ENCODE peak calls at places on chromosomes 7 and 10, in seven cellular contexts. V is right cardiac atrium, T is left lung, P is K562, S is A549, G is HCT116, N is heart left ventricle. M is an unnamed sample. For H3K4me1, the result is how much of the 10 kb centered on the place peaks cover.

GRCh38 chr10:125023862-125024495 is 82.1 kb downstream of the ZRANB1 start:
- ATAC-seq in T (no peak), V (peak), S (no peak), G (no peak), N (peak), P (no peak), M (peak)

GRCh38 chr10:69344591-69345244 is 66.4 kb downstream of the HK1 start:
- ATAC-seq in V (no peak), P (peak), S (no peak), T (no peak), G (no peak), N (no peak), M (no peak)

GRCh38 chr10:131775444-131775832 is 125.4 kb upstream of the PPP2R2D start:
- ATAC-seq in V (no peak), S (no peak), N (no peak), T (no peak), G (no peak), P (no peak), M (no peak)

GRCh38 chr10:35876248-35876647 is 234.2 kb upstream of the FZD8 start:
- ATAC-seq in S (peak), T (no peak), P (no peak), N (no peak), G (no peak), V (peak), M (no peak)

GRCh38 chr10:73287441-73287840 is 35.0 kb upstream of the MRPS16 start:
- ATAC-seq in T (no peak), S (no peak), G (no peak), N (no peak), V (no peak), P (no peak), M (no peak)

GRCh38 chr10:19168584-19168983 is 120.0 kb downstream of the MALRD1 start:
- ATAC-seq in T (no peak), G (no peak), S (no peak), V (no peak), P (no peak), N (no peak), M (no peak)

GRCh38 chr7:93559624-93560491 is 14.7 kb downstream of the CALCR start:
- ATAC-seq in V (peak), N (no peak), P (no peak), S (no peak), G (no peak), T (peak), M (no peak)

GRCh38 chr7:18468794-18469193 is 26.8 kb upstream of the HDAC9 start:
- ATAC-seq in P (no peak), G (no peak), S (no peak), T (no peak), V (no peak), N (no peak), M (no peak)

GRCh38 chr10:125562737-125563136 is 120.2 kb downstream of the TEX36 start:
- ATAC-seq in G (peak), S (peak), P (peak), T (no peak), V (no peak), N (no peak), M (no peak)

GRCh38 chr10:89869180-89869579 is 167.8 kb downstream of the KIF20B start:
- ATAC-seq in N (no peak), G (no peak), P (no peak), V (no peak), T (no peak), S (no peak), M (no peak)

GRCh38 chr10:27744478-27745379 is 890 bp downstream of the MKX start:
- ATAC-seq in P (no peak), G (peak), S (peak), N (no peak), V (peak), T (peak), M (peak)

GRCh38 chr10:7193369-7193768 is 217.5 kb downstream of the SFMBT2 start:
- ATAC-seq in V (no peak), P (no peak), G (no peak), N (peak), T (no peak), S (no peak), M (no peak)

GRCh38 chr7:2008101-2008935 is 224.4 kb downstream of the MAD1L1 start:
- ATAC-seq in S (no peak), V (no peak), T (no peak), G (no peak), N (no peak), P (no peak), M (no peak)

GRCh38 chr10:23695825-23696420 is 257.0 kb downstream of the OTUD1 start:
- ATAC-seq in V (peak), T (no peak), P (no peak), N (no peak), S (no peak), G (no peak), M (no peak)

GRCh38 chr10:114507449-114507848 is 103.1 kb upstream of the AFAP1L2 start:
- ATAC-seq in P (no peak), G (peak), S (peak), V (peak), T (peak), N (peak), M (no peak)

GRCh38 chr7:354597-355470 is 64.9 kb downstream of the FOXL3 start:
- ATAC-seq in P (no peak), V (no peak), T (no peak), G (no peak), S (no peak), N (no peak), M (no peak)
- H3K4me1 ChIP-seq in P (under half), V (under half), T (under half), G (under half), S (under half), N (under half), M (under half)

DNA sequence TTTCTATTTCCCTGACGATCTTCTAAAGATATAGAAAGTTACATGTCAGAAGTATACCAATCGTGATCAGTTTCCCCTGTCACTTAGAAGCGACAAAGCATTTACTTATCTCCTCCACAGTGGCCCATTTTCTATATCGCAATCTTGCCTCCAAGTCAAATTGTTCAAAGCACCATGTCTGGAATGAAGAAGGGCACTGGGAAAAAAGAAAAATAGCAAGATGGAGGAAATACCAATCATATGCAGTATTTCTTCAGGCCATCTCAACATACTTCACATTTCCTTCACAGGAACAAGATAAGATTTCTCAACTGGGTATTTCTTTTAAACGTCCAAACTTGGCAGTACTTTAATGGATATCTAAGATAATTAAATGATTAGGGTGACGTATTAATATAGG is 63.3 kb upstream of the IL6 start:
- ATAC-seq in V (no peak), G (no peak), N (no peak), T (no peak), P (no peak), S (no peak), M (no peak)
- H3K27ac ChIP-seq in V (no peak), G (no peak), N (no peak), T (no peak), P (no peak), S (peak), M (no peak)

GRCh38 chr7:50449881-50450690 is at the start of gene FIGNL1:
- ATAC-seq in T (peak), G (peak), S (peak), N (peak), V (peak), P (peak), M (peak)
- H3K4me1 ChIP-seq in T (under half), G (under half), S (under half), N (under half), V (under half), P (under half), M (under half)

GRCh38 chr10:5565671-5566581 is 41.2 kb downstream of the CALML3 start:
- ATAC-seq in N (no peak), P (no peak), T (no peak), S (no peak), G (no peak), V (no peak), M (no peak)

GRCh38 chr10:5564537-5565204 is 39.9 kb downstream of the CALML3 start:
- ATAC-seq in P (peak), T (no peak), V (no peak), N (no peak), G (no peak), S (no peak), M (no peak)

GRCh38 chr10:5565205-5565545 is 40.4 kb downstream of the CALML3 start:
- ATAC-seq in N (no peak), T (no peak), G (no peak), V (no peak), P (no peak), S (no peak), M (no peak)

GRCh38 chr10:5563237-5563961 is 38.6 kb downstream of the CALML3 start:
- ATAC-seq in P (peak), G (no peak), V (no peak), T (no peak), N (no peak), S (no peak), M (no peak)

DNA sequence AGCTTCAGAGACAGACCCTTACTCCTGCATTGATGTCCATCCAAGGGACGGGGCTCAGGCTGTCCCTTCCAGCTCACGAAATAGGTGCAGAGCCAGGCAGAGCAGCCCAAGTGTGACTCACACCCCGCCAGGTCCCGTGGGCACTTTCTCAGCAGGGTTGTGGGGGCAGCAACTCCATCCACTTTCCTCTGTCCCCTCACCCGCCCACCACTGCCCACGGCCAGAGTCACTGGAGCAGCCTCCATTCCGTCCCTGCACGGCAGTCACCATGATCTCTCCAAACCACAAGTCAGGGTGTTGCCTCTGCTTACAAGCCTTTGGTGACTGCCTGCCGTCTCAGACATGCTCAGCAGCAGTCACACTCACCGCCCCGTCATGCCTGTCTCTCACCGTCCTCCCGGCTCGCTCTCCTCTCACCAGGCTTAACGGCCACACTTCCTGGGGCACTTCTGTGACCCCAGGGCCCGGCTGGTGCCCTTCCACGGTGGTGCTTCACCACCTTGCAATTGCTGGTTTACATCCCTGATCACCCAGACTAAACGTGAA is 39.3 kb downstream of the CALML3 start:
- ATAC-seq in N (no peak), P (peak), V (no peak), S (no peak), G (no peak), T (no peak), M (no peak)
- H3K27ac ChIP-seq in N (no peak), P (no peak), V (no peak), S (peak), G (no peak), T (no peak), M (no peak)

GRCh38 chr10:87920538-87920937 is 57.1 kb downstream of the PTEN start:
- ATAC-seq in S (no peak), G (no peak), V (no peak), N (no peak), P (no peak), T (no peak), M (no peak)
- H3K4me1 ChIP-seq in S (under half), G (under half), V (under half), N (under half), P (under half), T (under half), M (half or more)

GRCh38 chr7:91310829-91311460 is 46.7 kb downstream of the FZD1 start:
- ATAC-seq in G (no peak), S (no peak), N (no peak), T (peak), P (peak), V (peak), M (peak)
- H3K27ac ChIP-seq in G (no peak), S (no peak), N (no peak), T (no peak), P (no peak), V (no peak), M (no peak)

GRCh38 chr10:119768455-119769094 is 42.7 kb downstream of the INPP5F start:
- ATAC-seq in V (no peak), S (no peak), N (no peak), P (peak), G (no peak), T (peak), M (peak)
- H3K4me1 ChIP-seq in V (under half), S (under half), N (under half), P (under half), G (under half), T (under half), M (under half)

M was measured in gastroesophageal sphincter.